ENCODE peak calls at places on chromosome 1, in five cellular contexts. P, V, R, U and L are unnamed samples.

GRCh38 chr1:52674497-52675384 is 23.4 kb downstream of the COA7 start:
- DNase-seq in P (no peak), V (no peak), R (no peak), U (peak), L (peak)

GRCh38 chr1:206030714-206031113 is 7.0 kb upstream of the CTSE start:
- DNase-seq in P (peak), V (peak), R (peak), U (peak), L (peak)

GRCh38 chr1:156212130-156212529 is 677 bp upstream of the PMF1 start:
- DNase-seq in P (no peak), V (no peak), R (no peak), U (no peak), L (no peak)

GRCh38 chr1:89126602-89127001 is 688 bp upstream of the GBP2 start:
- DNase-seq in P (no peak), V (no peak), R (no peak), U (no peak), L (no peak)

GRCh38 chr1:147496571-147496970 is 44.7 kb upstream of the BCL9 start:
- DNase-seq in P (peak), V (no peak), R (peak), U (no peak), L (peak)

GRCh38 chr1:211068976-211069375 is 65.0 kb downstream of the KCNH1 start:
- DNase-seq in P (peak), V (no peak), R (no peak), U (no peak), L (no peak)

GRCh38 chr1:75672528-75673393 is 51.7 kb upstream of the ACADM start:
- DNase-seq in P (peak), V (no peak), R (peak), U (no peak), L (peak)

GRCh38 chr1:54046671-54047383 is 6.2 kb downstream of the TMEM59 start:
- DNase-seq in P (no peak), V (no peak), R (no peak), U (no peak), L (no peak)

GRCh38 chr1:211517006-211517405 is 25.0 kb upstream of the RD3 start:
- DNase-seq in P (no peak), V (no peak), R (no peak), U (no peak), L (no peak)

GRCh38 chr1:101137144-101138126 is 99.4 kb upstream of the S1PR1 start:
- DNase-seq in P (peak), V (no peak), R (peak), U (no peak), L (peak)

GRCh38 chr1:79323240-79324025 is 316.9 kb upstream of the ADGRL4 start:
- DNase-seq in P (peak), V (no peak), R (peak), U (no peak), L (peak)

GRCh38 chr1:165903672-165904071 is 76.3 kb downstream of the UCK2 start:
- DNase-seq in P (peak), V (no peak), R (no peak), U (peak), L (peak)

GRCh38 chr1:111656093-111657017 is 36.8 kb downstream of the RAP1A start:
- DNase-seq in P (peak), V (no peak), R (peak), U (peak), L (peak)

GRCh38 chr1:25042876-25043580 is 113.0 kb upstream of the RUNX3 start:
- DNase-seq in P (no peak), V (no peak), R (no peak), U (no peak), L (no peak)

GRCh38 chr1:1268284-1268682 is 5.4 kb downstream of the UBE2J2 start:
- DNase-seq in P (no peak), V (no peak), R (no peak), U (no peak), L (no peak)

GRCh38 chr1:166080277-166080964 is 86.4 kb downstream of the FAM78B start:
- DNase-seq in P (no peak), V (no peak), R (no peak), U (no peak), L (no peak)

GRCh38 chr1:114081145-114082046 is 72.3 kb downstream of the SYT6 start:
- DNase-seq in P (no peak), V (no peak), R (no peak), U (no peak), L (no peak)

GRCh38 chr1:93615201-93616150 is 66.2 kb downstream of the BCAR3 start:
- DNase-seq in P (peak), V (peak), R (no peak), U (no peak), L (peak)

GRCh38 chr1:24664507-24665033 is 21.5 kb downstream of the SRRM1 start:
- DNase-seq in P (no peak), V (no peak), R (no peak), U (no peak), L (no peak)

GRCh38 chr1:11938722-11939526 is 4.4 kb downstream of the PLOD1 start:
- DNase-seq in P (peak), V (no peak), R (peak), U (no peak), L (no peak)

GRCh38 chr1:43232482-43232881 is 37.3 kb upstream of the TMEM125 start:
- DNase-seq in P (no peak), V (no peak), R (no peak), U (no peak), L (no peak)

GRCh38 chr1:227885648-227886502 is 61.9 kb downstream of the WNT9A start:
- DNase-seq in P (peak), V (no peak), R (peak), U (no peak), L (peak)

GRCh38 chr1:41122851-41123518 is 101.5 kb upstream of the SLFNL1 start:
- DNase-seq in P (peak), V (peak), R (peak), U (no peak), L (peak)

GRCh38 chr1:228277491-228278431 is 69.9 kb downstream of the OBSCN start:
- DNase-seq in P (no peak), V (no peak), R (peak), U (no peak), L (no peak)

GRCh38 chr1:108051625-108052382 is 86.8 kb upstream of the VAV3 start:
- DNase-seq in P (no peak), V (no peak), R (no peak), U (no peak), L (no peak)

GRCh38 chr1:159918918-159919195 is 6.5 kb downstream of the TAGLN2 start:
- DNase-seq in P (no peak), V (no peak), R (no peak), U (no peak), L (no peak)

GRCh38 chr1:182229451-182229850 is 162.1 kb downstream of the GLUL start:
- DNase-seq in P (no peak), V (no peak), R (no peak), U (no peak), L (no peak)

GRCh38 chr1:12450090-12450764 is 167.8 kb downstream of the DHRS3 start:
- DNase-seq in P (no peak), V (no peak), R (no peak), U (no peak), L (no peak)

GRCh38 chr1:194268839-194269238 is 1082.4 kb upstream of the B3GALT2 start:
- DNase-seq in P (peak), V (no peak), R (peak), U (no peak), L (no peak)

GRCh38 chr1:17633654-17634053 is 94.2 kb downstream of the ARHGEF10L start:
- DNase-seq in P (peak), V (no peak), R (peak), U (no peak), L (peak)

GRCh38 chr1:154848983-154849382 is 21.1 kb downstream of the KCNN3 start:
- DNase-seq in P (no peak), V (no peak), R (no peak), U (no peak), L (no peak)

GRCh38 chr1:185559684-185560310 is 174.4 kb upstream of the HMCN1 start:
- DNase-seq in P (peak), V (peak), R (peak), U (peak), L (peak)

GRCh38 chr1:24635195-24635843 is 7.8 kb upstream of the SRRM1 start:
- DNase-seq in P (peak), V (peak), R (peak), U (peak), L (peak)

GRCh38 chr1:58816747-58817221 is 32.9 kb upstream of the JUN start:
- DNase-seq in P (no peak), V (no peak), R (no peak), U (no peak), L (no peak)

GRCh38 chr1:54944610-54945392 is 35.6 kb upstream of the TMEM61 start:
- DNase-seq in P (peak), V (peak), R (peak), U (peak), L (peak)

GRCh38 chr1:185825556-185825955 is 91.4 kb downstream of the HMCN1 start:
- DNase-seq in P (no peak), V (no peak), R (no peak), U (no peak), L (no peak)

GRCh38 chr1:179853102-179853501 is 24.5 kb downstream of the TOR1AIP2 start:
- DNase-seq in P (no peak), V (no peak), R (no peak), U (no peak), L (no peak)

GRCh38 chr1:197463142-197463541 is 195.1 kb downstream of the CRB1 start:
- DNase-seq in P (no peak), V (no peak), R (no peak), U (no peak), L (no peak)